ENCODE peak calls at places on chromosomes 13 and 19, in five cellular contexts. L is effector CD8-positive, alpha-beta T cell; O is ecto neural progenitor cell; A is left ventricle myocardium superior; U is lung. Y is an unnamed sample.

GRCh38 chr13:46607768-46608553 is 55.0 kb downstream of the LRCH1 start:
- DNase-seq in O (no peak), U (no peak), A (no peak), L (no peak), Y (no peak)

GRCh38 chr13:94433055-94433947 is 46.2 kb downstream of the DCT start:
- DNase-seq in L (no peak), O (peak; percentile 51), U (no peak), A (peak; percentile 43), Y (peak; percentile 82)

GRCh38 chr19:38047048-38047435 is 140.0 kb downstream of the SIPA1L3 start:
- DNase-seq in U (no peak), O (no peak), A (no peak), L (no peak), Y (no peak)

GRCh38 chr19:1177322-1178114 is 3.5 kb upstream of the SBNO2 start:
- DNase-seq in O (no peak), U (no peak), A (no peak), L (no peak), Y (peak; percentile 64)

GRCh38 chr19:7970716-7971448 is 27.4 kb upstream of the TIMM44 start:
- DNase-seq in O (peak; percentile 76), A (no peak), U (no peak), L (no peak), Y (peak; percentile 82)

GRCh38 chr13:77859450-77859849 is 59.2 kb downstream of the EDNRB start:
- DNase-seq in A (no peak), O (no peak), L (no peak), U (no peak), Y (no peak)

GRCh38 chr13:40153516-40153915 is 498.1 kb downstream of the COG6 start:
- DNase-seq in O (no peak), L (peak; percentile 4), A (peak; percentile 44), U (no peak), Y (no peak)

GRCh38 chr19:54017266-54017665 is 25.8 kb downstream of the CACNG6 start:
- DNase-seq in U (no peak), L (no peak), A (no peak), O (no peak), Y (no peak)

GRCh38 chr13:95710313-95710712 is 33.4 kb downstream of the DNAJC3 start:
- DNase-seq in L (no peak), U (no peak), A (no peak), O (no peak), Y (no peak)

GRCh38 chr13:36353001-36353400 is 6.8 kb upstream of the SPART start:
- DNase-seq in L (no peak), O (no peak), U (no peak), A (no peak), Y (no peak)

GRCh38 chr19:28466107-28467045 is 746.6 kb downstream of the UQCRFS1 start:
- DNase-seq in O (peak; percentile 79), L (peak; percentile 42), A (peak; percentile 74), U (peak; percentile 58), Y (peak; percentile 76)

GRCh38 chr19:14028901-14029300 is 953 bp downstream of the RLN3 start:
- DNase-seq in A (peak; percentile 2), O (no peak), L (no peak), U (no peak), Y (no peak)

GRCh38 chr19:28435551-28436261 is 777.2 kb downstream of the UQCRFS1 start:
- DNase-seq in U (no peak), A (no peak), L (no peak), O (no peak), Y (no peak)

GRCh38 chr19:35155441-35155840 is 906 bp downstream of the FXYD5 start:
- DNase-seq in U (no peak), O (no peak), L (no peak), A (no peak), Y (no peak)

GRCh38 chr19:30648321-30648720 is 276.1 kb downstream of the ZNF536 start:
- DNase-seq in U (no peak), L (no peak), A (no peak), O (no peak), Y (peak; percentile 64)

GRCh38 chr13:77386880-77387606 is 60.1 kb upstream of the MYCBP2 start:
- DNase-seq in U (no peak), O (no peak), A (no peak), L (no peak), Y (no peak)

GRCh38 chr19:5354403-5354802 is 13.8 kb upstream of the PTPRS start:
- DNase-seq in L (no peak), A (no peak), O (no peak), U (no peak), Y (peak; percentile 68)

GRCh38 chr13:76822691-76823267 is 63.4 kb downstream of the KCTD12 start:
- DNase-seq in L (no peak), U (no peak), O (no peak), A (no peak), Y (no peak)

GRCh38 chr13:101626925-101627555 is 174.6 kb downstream of the ITGBL1 start:
- DNase-seq in O (no peak), A (no peak), L (no peak), U (no peak), Y (no peak)

GRCh38 chr13:40933508-40933907 is 85.6 kb downstream of the ELF1 start:
- DNase-seq in A (no peak), O (no peak), L (no peak), U (no peak), Y (no peak)

GRCh38 chr13:38636106-38636505 is 50.8 kb upstream of the FREM2 start:
- DNase-seq in L (no peak), A (no peak), O (no peak), U (no peak), Y (no peak)

GRCh38 chr13:37995052-37995451 is 125.5 kb upstream of the TRPC4 start:
- DNase-seq in L (no peak), O (no peak), A (no peak), U (no peak), Y (no peak)

GRCh38 chr19:40367577-40368434 is 19.3 kb downstream of the PLD3 start:
- DNase-seq in U (no peak), L (no peak), O (no peak), A (no peak), Y (no peak)

GRCh38 chr19:38162094-38162493 is 61.9 kb downstream of the DPF1 start:
- DNase-seq in L (no peak), O (no peak), U (no peak), A (no peak), Y (no peak)

GRCh38 chr13:73235385-73235784 is 176.6 kb downstream of the KLF5 start:
- DNase-seq in L (no peak), A (no peak), O (no peak), U (no peak), Y (no peak)

GRCh38 chr13:30121666-30122065 is 185.7 kb downstream of the KATNAL1 start:
- DNase-seq in U (no peak), L (no peak), A (no peak), O (no peak), Y (no peak)

GRCh38 chr13:34458756-34459462 is 483.2 kb upstream of the NBEA start:
- DNase-seq in A (no peak), L (no peak), O (no peak), U (no peak), Y (no peak)

GRCh38 chr19:38730731-38731589 is 13.3 kb downstream of the CAPN12 start:
- DNase-seq in A (no peak), U (no peak), L (no peak), O (no peak), Y (no peak)

GRCh38 chr19:54792814-54793213 is 10.6 kb upstream of the KIR2DL4 start:
- DNase-seq in L (no peak), O (no peak), U (no peak), A (no peak), Y (no peak)